ENCODE peak calls at places on chromosomes 3 and 15, in five cellular contexts. One of them, this sample, is unnamed.

GRCh38 chr3:80017369-80017768 is 249.6 kb upstream of the ROBO1 start:
- DNase-seq in A549: no peak
- DNase-seq in Panc1: no peak
- DNase-seq in HL-60: no peak
- DNase-seq in HepG2: no peak
- DNase-seq in this sample: no peak

GRCh38 chr3:110226645-110227044 is 845.0 kb upstream of the NECTIN3 start:
- DNase-seq in A549: no peak
- DNase-seq in Panc1: no peak
- DNase-seq in HL-60: no peak
- DNase-seq in HepG2: no peak
- DNase-seq in this sample: no peak

GRCh38 chr3:115912372-115912771 is 289.1 kb downstream of the GAP43 start:
- DNase-seq in A549: no peak
- DNase-seq in Panc1: no peak
- DNase-seq in HL-60: no peak
- DNase-seq in HepG2: no peak
- DNase-seq in this sample: no peak

GRCh38 chr3:102229062-102229655 is 205.7 kb upstream of the ZPLD1 start:
- DNase-seq in A549: peak
- DNase-seq in Panc1: peak
- DNase-seq in HL-60: peak
- DNase-seq in HepG2: peak
- DNase-seq in this sample: peak

GRCh38 chr15:52709172-52709979 is 30.2 kb upstream of the ATOSA start:
- DNase-seq in A549: no peak
- DNase-seq in Panc1: no peak
- DNase-seq in HL-60: no peak
- DNase-seq in HepG2: peak
- DNase-seq in this sample: no peak

GRCh38 chr3:197354195-197355059 is 56.0 kb upstream of the DLG1 start:
- DNase-seq in A549: no peak
- DNase-seq in Panc1: no peak
- DNase-seq in HL-60: no peak
- DNase-seq in HepG2: no peak
- DNase-seq in this sample: peak

GRCh38 chr3:94185753-94186152 is 122.9 kb downstream of the NSUN3 start:
- DNase-seq in A549: no peak
- DNase-seq in Panc1: no peak
- DNase-seq in HL-60: no peak
- DNase-seq in HepG2: no peak
- DNase-seq in this sample: no peak

GRCh38 chr3:28940530-28940929 is 340.3 kb upstream of the RBMS3 start:
- DNase-seq in A549: no peak
- DNase-seq in Panc1: no peak
- DNase-seq in HL-60: no peak
- DNase-seq in HepG2: no peak
- DNase-seq in this sample: no peak

GRCh38 chr15:37100109-37100873 is at the start of gene MEIS2:
- DNase-seq in A549: peak
- DNase-seq in Panc1: peak
- DNase-seq in HL-60: peak
- DNase-seq in HepG2: peak
- DNase-seq in this sample: peak

GRCh38 chr3:184908859-184909258 is 96.9 kb downstream of the VPS8 start:
- DNase-seq in A549: no peak
- DNase-seq in Panc1: no peak
- DNase-seq in HL-60: no peak
- DNase-seq in HepG2: no peak
- DNase-seq in this sample: no peak

GRCh38 chr3:134299185-134299887 is 48.7 kb upstream of the RYK start:
- DNase-seq in A549: no peak
- DNase-seq in Panc1: no peak
- DNase-seq in HL-60: no peak
- DNase-seq in HepG2: no peak
- DNase-seq in this sample: no peak

GRCh38 chr3:195248281-195248680 is 22.7 kb downstream of the XXYLT1 start:
- DNase-seq in A549: no peak
- DNase-seq in Panc1: no peak
- DNase-seq in HL-60: no peak
- DNase-seq in HepG2: no peak
- DNase-seq in this sample: no peak

GRCh38 chr3:181791380-181791779 is 79.7 kb downstream of the SOX2 start:
- DNase-seq in A549: no peak
- DNase-seq in Panc1: no peak
- DNase-seq in HL-60: no peak
- DNase-seq in HepG2: no peak
- DNase-seq in this sample: no peak

GRCh38 chr3:46705022-46705530 is 3.9 kb downstream of the TMIE start:
- DNase-seq in A549: peak
- DNase-seq in Panc1: peak
- DNase-seq in HL-60: peak
- DNase-seq in HepG2: peak
- DNase-seq in this sample: peak

GRCh38 chr3:73772076-73772475 is 147.3 kb upstream of the PDZRN3 start:
- DNase-seq in A549: no peak
- DNase-seq in Panc1: no peak
- DNase-seq in HL-60: no peak
- DNase-seq in HepG2: no peak
- DNase-seq in this sample: no peak

GRCh38 chr3:197258168-197258755 is 40.1 kb downstream of the DLG1 start:
- DNase-seq in A549: no peak
- DNase-seq in Panc1: no peak
- DNase-seq in HL-60: no peak
- DNase-seq in HepG2: no peak
- DNase-seq in this sample: no peak

GRCh38 chr3:100008081-100008698 is 106.1 kb downstream of the FILIP1L start:
- DNase-seq in A549: no peak
- DNase-seq in Panc1: no peak
- DNase-seq in HL-60: no peak
- DNase-seq in HepG2: no peak
- DNase-seq in this sample: no peak

GRCh38 chr15:63481105-63481810 is 23.1 kb upstream of the USP3 start:
- DNase-seq in A549: peak
- DNase-seq in Panc1: no peak
- DNase-seq in HL-60: no peak
- DNase-seq in HepG2: no peak
- DNase-seq in this sample: no peak

GRCh38 chr3:115784739-115785571 is 161.6 kb downstream of the GAP43 start:
- DNase-seq in A549: no peak
- DNase-seq in Panc1: no peak
- DNase-seq in HL-60: no peak
- DNase-seq in HepG2: no peak
- DNase-seq in this sample: peak

GRCh38 chr3:40398346-40398745 is 11.4 kb downstream of the ENTPD3 start:
- DNase-seq in A549: no peak
- DNase-seq in Panc1: no peak
- DNase-seq in HL-60: no peak
- DNase-seq in HepG2: peak
- DNase-seq in this sample: no peak

GRCh38 chr3:108127301-108127988 is 36.6 kb upstream of the CD47 start:
- DNase-seq in A549: no peak
- DNase-seq in Panc1: no peak
- DNase-seq in HL-60: peak
- DNase-seq in HepG2: no peak
- DNase-seq in this sample: no peak

GRCh38 chr3:13214847-13215472 is 141.7 kb upstream of the IQSEC1 start:
- DNase-seq in A549: no peak
- DNase-seq in Panc1: no peak
- DNase-seq in HL-60: no peak
- DNase-seq in HepG2: no peak
- DNase-seq in this sample: no peak

GRCh38 chr3:179446501-179446900 is 4.8 kb downstream of the GNB4 start:
- DNase-seq in A549: peak
- DNase-seq in Panc1: no peak
- DNase-seq in HL-60: peak
- DNase-seq in HepG2: peak
- DNase-seq in this sample: no peak

GRCh38 chr15:95734422-95735316 is 595.8 kb upstream of the NR2F2 start:
- DNase-seq in A549: no peak
- DNase-seq in Panc1: no peak
- DNase-seq in HL-60: peak
- DNase-seq in HepG2: no peak
- DNase-seq in this sample: no peak

GRCh38 chr15:58065445-58066041 is at the start of gene ALDH1A2:
- DNase-seq in A549: no peak
- DNase-seq in Panc1: no peak
- DNase-seq in HL-60: no peak
- DNase-seq in HepG2: no peak
- DNase-seq in this sample: peak
- TF ChIP-seq REST in A549: no peak
- TF ChIP-seq REST in Panc1: no peak
- TF ChIP-seq REST in HL-60: no peak
- TF ChIP-seq REST in HepG2: no peak
- TF ChIP-seq REST in this sample: no peak

GRCh38 chr3:71514621-71515020 is 68.9 kb downstream of the FOXP1 start:
- DNase-seq in A549: no peak
- DNase-seq in Panc1: no peak
- DNase-seq in HL-60: no peak
- DNase-seq in HepG2: no peak
- DNase-seq in this sample: no peak
- TF ChIP-seq REST in A549: no peak
- TF ChIP-seq REST in Panc1: no peak
- TF ChIP-seq REST in HL-60: no peak
- TF ChIP-seq REST in HepG2: no peak
- TF ChIP-seq REST in this sample: no peak

DNA sequence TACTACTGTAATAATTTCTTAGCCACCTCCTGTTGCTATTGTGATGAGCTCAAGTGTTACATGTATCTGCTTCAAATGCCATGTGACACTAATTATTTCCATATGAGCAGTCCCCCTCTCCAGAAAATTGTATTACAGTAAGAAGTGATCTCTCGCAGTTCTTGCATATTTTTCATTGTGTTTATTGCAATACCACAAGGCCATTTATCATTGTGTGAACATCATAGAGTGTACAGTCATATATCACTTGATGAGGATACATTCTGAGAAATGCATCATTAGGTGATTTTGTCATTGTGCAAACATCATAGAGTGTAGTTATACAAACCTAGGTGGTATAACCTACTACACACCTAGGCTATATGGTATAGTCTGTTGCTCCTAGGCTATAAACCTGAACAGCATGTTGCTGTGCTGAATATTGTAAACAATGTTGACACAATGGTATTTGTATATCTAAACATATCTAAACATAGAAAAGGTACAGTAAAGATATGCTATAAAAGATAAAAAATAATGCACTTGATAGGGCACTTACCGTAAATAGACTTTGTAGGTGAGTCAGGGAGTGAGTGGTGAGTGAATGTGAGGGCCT is 189.6 kb upstream of the MLF1 start:
- DNase-seq in A549: no peak
- DNase-seq in Panc1: peak
- DNase-seq in HL-60: no peak
- DNase-seq in HepG2: no peak
- DNase-seq in this sample: no peak
- TF ChIP-seq REST in A549: no peak
- TF ChIP-seq REST in Panc1: no peak
- TF ChIP-seq REST in HL-60: no peak
- TF ChIP-seq REST in HepG2: no peak
- TF ChIP-seq REST in this sample: no peak

GRCh38 chr15:78680416-78681068 is 39.5 kb upstream of the CHRNB4 start:
- DNase-seq in A549: no peak
- DNase-seq in Panc1: no peak
- DNase-seq in HL-60: peak
- DNase-seq in HepG2: no peak
- DNase-seq in this sample: no peak
- TF ChIP-seq REST in A549: no peak
- TF ChIP-seq REST in Panc1: no peak
- TF ChIP-seq REST in HL-60: no peak
- TF ChIP-seq REST in HepG2: no peak
- TF ChIP-seq REST in this sample: no peak

GRCh38 chr3:8538223-8538622 is 36.6 kb downstream of the LMCD1 start:
- DNase-seq in A549: no peak
- DNase-seq in Panc1: no peak
- DNase-seq in HL-60: no peak
- DNase-seq in HepG2: no peak
- DNase-seq in this sample: no peak

GRCh38 chr3:8540456-8540855 is 38.8 kb downstream of the LMCD1 start:
- DNase-seq in A549: no peak
- DNase-seq in Panc1: no peak
- DNase-seq in HL-60: no peak
- DNase-seq in HepG2: no peak
- DNase-seq in this sample: no peak

GRCh38 chr3:8539419-8539818 is 37.8 kb downstream of the LMCD1 start:
- DNase-seq in A549: no peak
- DNase-seq in Panc1: no peak
- DNase-seq in HL-60: no peak
- DNase-seq in HepG2: no peak
- DNase-seq in this sample: no peak

GRCh38 chr3:8537440-8537839 is 35.8 kb downstream of the LMCD1 start:
- DNase-seq in A549: no peak
- DNase-seq in Panc1: no peak
- DNase-seq in HL-60: no peak
- DNase-seq in HepG2: no peak
- DNase-seq in this sample: no peak

DNA sequence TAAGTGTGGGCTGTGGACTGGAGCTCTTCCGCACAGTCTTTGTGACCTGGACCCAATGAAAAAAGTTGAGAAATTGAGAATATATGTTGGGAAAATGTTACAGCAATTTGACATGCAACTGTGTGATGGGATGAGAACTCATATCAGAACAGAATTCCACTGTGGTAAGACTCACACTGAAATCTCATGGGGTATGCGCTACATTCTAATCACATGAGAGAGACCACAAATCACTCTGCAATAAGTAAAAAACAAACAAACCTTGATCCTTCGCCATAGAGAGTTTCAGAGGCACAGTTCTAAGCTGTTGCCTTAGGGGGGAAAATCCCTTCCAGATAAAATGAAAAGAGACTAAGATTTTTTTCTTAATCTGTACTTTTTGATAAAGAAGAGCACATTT is 37.3 kb downstream of the LMCD1 start:
- DNase-seq in A549: no peak
- DNase-seq in Panc1: no peak
- DNase-seq in HL-60: no peak
- DNase-seq in HepG2: peak
- DNase-seq in this sample: no peak
- TF ChIP-seq REST in A549: no peak
- TF ChIP-seq REST in Panc1: no peak
- TF ChIP-seq REST in HL-60: no peak
- TF ChIP-seq REST in HepG2: no peak
- TF ChIP-seq REST in this sample: no peak

DNA sequence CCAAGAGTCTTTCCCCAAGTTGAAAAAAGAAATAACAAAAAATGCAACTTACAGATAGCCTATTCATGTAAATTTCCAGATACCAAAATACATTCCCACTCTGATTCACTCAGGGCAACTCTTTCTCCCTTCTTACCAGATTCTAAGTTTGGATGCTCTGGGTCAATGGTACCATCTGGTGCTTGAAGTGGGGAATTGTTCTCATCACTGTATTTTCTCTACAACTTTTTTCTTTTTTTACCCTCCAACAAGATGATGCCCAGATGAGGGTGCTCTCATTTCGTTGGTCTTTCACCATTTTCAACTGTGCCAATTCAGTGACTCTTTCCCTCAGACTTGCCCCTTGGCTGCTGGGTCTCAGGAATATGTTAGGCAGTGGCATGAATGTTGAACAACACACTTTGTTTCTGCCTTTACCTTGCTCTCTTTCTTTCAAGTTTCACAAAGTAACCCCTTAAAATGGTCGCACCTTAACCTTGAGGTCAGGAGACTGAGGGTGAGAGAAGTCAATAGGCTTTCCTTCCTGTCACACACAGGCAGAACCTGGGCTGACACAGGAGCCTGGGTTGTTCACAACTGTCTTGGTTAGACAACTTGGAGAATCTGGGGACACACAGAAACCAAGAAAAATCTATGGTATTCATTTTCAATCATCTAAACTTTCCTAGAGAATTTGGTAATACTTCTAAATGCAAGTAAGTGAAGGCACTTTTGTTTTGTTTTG is 330.7 kb upstream of the SLCO3A1 start:
- DNase-seq in A549: peak
- DNase-seq in Panc1: no peak
- DNase-seq in HL-60: no peak
- DNase-seq in HepG2: no peak
- DNase-seq in this sample: no peak
- TF ChIP-seq REST in A549: no peak
- TF ChIP-seq REST in Panc1: no peak
- TF ChIP-seq REST in HL-60: no peak
- TF ChIP-seq REST in HepG2: no peak
- TF ChIP-seq REST in this sample: no peak